ENCODE peak calls at places on chromosomes 5 and 9, in five cellular contexts. D is sigmoid colon, X is upper lobe of right lung, L is PC-3, M is AG04450. G is an unnamed sample.
A peak's percentile ranks its signal among the peaks of the same experiment; 100 is the strongest.

GRCh38 chr9:86632537-86632936 is 278.3 kb upstream of the TUT7 start:
- DNase-seq in X (no peak), L (no peak), D (no peak), M (no peak), G (no peak)

GRCh38 chr5:154320209-154320608 is 125.6 kb upstream of the SAP30L start:
- DNase-seq in M (no peak), D (no peak), L (no peak), X (no peak), G (no peak)

GRCh38 chr5:175689147-175689991 is 31.5 kb downstream of the HRH2 start:
- DNase-seq in D (peak; percentile 72), X (peak; percentile 62), M (no peak), L (no peak), G (no peak)

GRCh38 chr9:82957526-82958379 is 105.2 kb downstream of the RASEF start:
- DNase-seq in M (no peak), X (no peak), D (no peak), L (no peak), G (no peak)

GRCh38 chr5:1555011-1555807 is 31.4 kb upstream of the LPCAT1 start:
- DNase-seq in D (peak; percentile 54), X (peak; percentile 92), M (no peak), L (peak; percentile 99), G (no peak)

GRCh38 chr9:80775515-80775914 is 913.8 kb downstream of the TLE1 start:
- DNase-seq in D (no peak), M (no peak), L (peak; percentile 2), X (no peak), G (no peak)

GRCh38 chr5:136057401-136057951 is 28.7 kb downstream of the TGFBI start:
- DNase-seq in X (no peak), L (peak; percentile 22), D (no peak), M (peak; percentile 36), G (no peak)

GRCh38 chr5:163948086-163948666 is 442.8 kb downstream of the MAT2B start:
- DNase-seq in L (no peak), M (no peak), X (no peak), D (no peak), G (no peak)

GRCh38 chr5:134077926-134078580 is 36.4 kb upstream of the TCF7 start:
- DNase-seq in M (no peak), D (peak; percentile 34), L (no peak), X (no peak), G (no peak)

GRCh38 chr9:4865685-4866084 is 72.9 kb downstream of the RCL1 start:
- DNase-seq in L (no peak), D (no peak), M (no peak), X (no peak), G (no peak)

GRCh38 chr5:33170414-33170813 is 270.4 kb upstream of the TARS1 start:
- DNase-seq in X (no peak), L (no peak), D (no peak), M (no peak), G (no peak)

GRCh38 chr9:132694144-132694543 is 23.9 kb downstream of the GTF3C4 start:
- DNase-seq in M (no peak), D (no peak), L (peak; percentile 17), X (no peak), G (no peak)

GRCh38 chr5:15968994-15969393 is 210.6 kb downstream of the MARCHF11 start:
- DNase-seq in D (no peak), M (no peak), L (no peak), X (no peak), G (no peak)

GRCh38 chr5:76788362-76788761 is 30.5 kb upstream of the F2RL1 start:
- DNase-seq in M (no peak), L (peak; percentile 60), D (no peak), X (no peak), G (peak; percentile 58)

GRCh38 chr9:35658894-35659220 is 765 bp downstream of the CCDC107 start:
- DNase-seq in L (peak; percentile 62), M (no peak), X (no peak), D (peak; percentile 84), G (no peak)

GRCh38 chr5:142717582-142718215 is 31.8 kb upstream of the FGF1 start:
- DNase-seq in D (no peak), M (peak; percentile 34), X (no peak), L (peak; percentile 67), G (no peak)

GRCh38 chr5:72465601-72466563 is 41.3 kb downstream of the ZNF366 start:
- DNase-seq in M (no peak), L (peak; percentile 37), D (no peak), X (no peak), G (no peak)

GRCh38 chr5:72467987-72468386 is 39.2 kb downstream of the ZNF366 start:
- DNase-seq in D (no peak), X (no peak), M (no peak), L (peak; percentile 80), G (no peak)

GRCh38 chr5:72470817-72471216 is 36.4 kb downstream of the ZNF366 start:
- DNase-seq in X (no peak), L (peak; percentile 83), D (no peak), M (no peak), G (no peak)

GRCh38 chr5:72467421-72467820 is 39.8 kb downstream of the ZNF366 start:
- DNase-seq in D (no peak), M (no peak), X (no peak), L (peak; percentile 50), G (no peak)

GRCh38 chr5:72468606-72469005 is 38.6 kb downstream of the ZNF366 start:
- DNase-seq in X (no peak), M (no peak), L (no peak), D (no peak), G (no peak)
- H3K27ac ChIP-seq in X (peak overlapping the region; percentile 4), M (no peak overlapping the region), L (peak overlapping the region; percentile 71), D (no peak overlapping the region), G (no peak overlapping the region)

GRCh38 chr5:174335682-174336364 is 290.3 kb downstream of the NSG2 start:
- DNase-seq in L (peak; percentile 91), X (no peak), M (no peak), D (no peak), G (no peak)
- H3K27ac ChIP-seq in L (peak overlapping the region; percentile 51), X (no peak overlapping the region), M (no peak overlapping the region), D (no peak overlapping the region), G (no peak overlapping the region)

GRCh38 chr9:136670571-136671253 is 8.0 kb downstream of the EGFL7 start:
- DNase-seq in D (no peak), X (no peak), L (peak; percentile 8), M (no peak), G (no peak)

GRCh38 chr9:136673088-136673969 is 10.6 kb downstream of the EGFL7 start:
- DNase-seq in M (no peak), X (no peak), D (no peak), L (no peak), G (no peak)

GRCh38 chr9:136672431-136673087 is 9.8 kb downstream of the EGFL7 start:
- DNase-seq in L (no peak), M (no peak), D (no peak), X (no peak), G (no peak)

GRCh38 chr9:136671254-136671614 is 8.5 kb downstream of the EGFL7 start:
- DNase-seq in X (no peak), L (no peak), M (no peak), D (no peak), G (no peak)

GRCh38 chr9:136671646-136672430 is 9.1 kb downstream of the EGFL7 start:
- DNase-seq in L (peak; percentile 18), X (no peak), D (no peak), M (no peak), G (no peak)
- H3K27ac ChIP-seq in L (no peak overlapping the region), X (peak overlapping the region; percentile 32), D (no peak overlapping the region), M (no peak overlapping the region), G (no peak overlapping the region)

GRCh38 chr9:77908293-77908692 is 123.3 kb downstream of the GNAQ start:
- DNase-seq in L (no peak), M (no peak), X (no peak), D (no peak), G (no peak)
- H3K27ac ChIP-seq in L (no peak overlapping the region), M (no peak overlapping the region), X (no peak overlapping the region), D (no peak overlapping the region), G (no peak overlapping the region)

GRCh38 chr5:132424167-132424935 is 54.8 kb downstream of the SLC22A5 start:
- DNase-seq in L (no peak), X (no peak), M (no peak), D (peak; percentile 6), G (no peak)
- H3K27ac ChIP-seq in L (no peak overlapping the region), X (peak overlapping the region; percentile 94), M (no peak overlapping the region), D (peak overlapping the region; percentile 78), G (peak overlapping the region; percentile 39)

G was measured in stomach.